ENCODE peak calls at places on chromosome 18, in four cellular contexts. T is cardiac muscle cell, L is NCI-H2081, Q is NCI-H774. H is an unnamed sample.

GRCh38 chr18:58893388-58894099 is 28.9 kb downstream of the ZNF532 start:
- DNase-seq in T (no peak), L (no peak), Q (no peak), H (no peak)

GRCh38 chr18:22848618-22849017 is 84.5 kb upstream of the RBBP8 start:
- DNase-seq in T (no peak), L (no peak), Q (no peak), H (no peak)

GRCh38 chr18:11981633-11982366 is 493 bp downstream of the IMPA2 start:
- DNase-seq in T (peak), L (no peak), Q (peak), H (peak)

GRCh38 chr18:2655954-2656236 is 369 bp downstream of the SMCHD1 start:
- DNase-seq in T (no peak), L (peak), Q (no peak), H (no peak)

GRCh38 chr18:55321268-55322175 is 266.5 kb downstream of the TCF4 start:
- DNase-seq in T (peak), L (peak), Q (peak), H (peak)

GRCh38 chr18:24814521-24814920 is 354.1 kb downstream of the HRH4 start:
- DNase-seq in T (no peak), L (no peak), Q (no peak), H (no peak)

GRCh38 chr18:22604390-22604985 is 186.8 kb upstream of the CTAGE1 start:
- DNase-seq in T (no peak), L (no peak), Q (no peak), H (no peak)

GRCh38 chr18:31102020-31102684 is at the start of gene DSC2:
- DNase-seq in T (peak), L (peak), Q (peak), H (no peak)

GRCh38 chr18:45167109-45167551 is 448.1 kb upstream of the SLC14A2 start:
- DNase-seq in T (no peak), L (no peak), Q (no peak), H (no peak)

GRCh38 chr18:48167901-48168300 is 237.4 kb upstream of the SMAD2 start:
- DNase-seq in T (peak), L (no peak), Q (no peak), H (no peak)

GRCh38 chr18:56252456-56252855 is 385.9 kb downstream of the TXNL1 start:
- DNase-seq in T (no peak), L (no peak), Q (no peak), H (no peak)

GRCh38 chr18:67665266-67665665 is 148.7 kb upstream of the DSEL start:
- DNase-seq in T (no peak), L (no peak), Q (no peak), H (no peak)

GRCh38 chr18:8163287-8163959 is 445.8 kb upstream of the RAB12 start:
- DNase-seq in T (no peak), L (no peak), Q (no peak), H (peak)

GRCh38 chr18:73791081-73791480 is 356.6 kb downstream of the FBXO15 start:
- DNase-seq in T (no peak), L (no peak), Q (no peak), H (no peak)

GRCh38 chr18:65859075-65859474 is 108.3 kb downstream of the CDH7 start:
- DNase-seq in T (no peak), L (no peak), Q (no peak), H (no peak)

GRCh38 chr18:41665210-41665609 is 289.8 kb upstream of the PIK3C3 start:
- DNase-seq in T (no peak), L (no peak), Q (no peak), H (no peak)

GRCh38 chr18:34709631-34710429 is at the start of gene DTNA:
- DNase-seq in T (peak), L (peak), Q (peak), H (peak)

GRCh38 chr18:2981212-2981728 is 31.7 kb downstream of the LPIN2 start:
- DNase-seq in T (no peak), L (no peak), Q (no peak), H (no peak)

GRCh38 chr18:45715212-45715780 is 8.7 kb upstream of the SLC14A1 start:
- DNase-seq in T (no peak), L (no peak), Q (no peak), H (no peak)

GRCh38 chr18:34222396-34223163 is 2.1 kb downstream of the NOL4 start:
- DNase-seq in T (peak), L (peak), Q (peak), H (peak)

GRCh38 chr18:4286256-4286655 is 168.9 kb downstream of the DLGAP1 start:
- DNase-seq in T (no peak), L (no peak), Q (no peak), H (no peak)

GRCh38 chr18:49319590-49319989 is 140.9 kb downstream of the DYM start:
- DNase-seq in T (no peak), L (no peak), Q (no peak), H (no peak)

GRCh38 chr18:32271649-32272324 is 81.9 kb downstream of the MEP1B start:
- DNase-seq in T (peak), L (peak), Q (no peak), H (peak)

GRCh38 chr18:58267493-58267892 is 223.5 kb downstream of the NEDD4L start:
- DNase-seq in T (no peak), L (no peak), Q (no peak), H (no peak)

GRCh38 chr18:32714571-32715148 is 58.2 kb downstream of the KLHL14 start:
- DNase-seq in T (peak), L (peak), Q (peak), H (peak)

GRCh38 chr18:75783816-75784215 is 356.3 kb upstream of the SMIM21 start:
- DNase-seq in T (no peak), L (no peak), Q (no peak), H (no peak)

GRCh38 chr18:44464401-44465185 is 216.1 kb upstream of the SETBP1 start:
- DNase-seq in T (no peak), L (no peak), Q (no peak), H (no peak)

GRCh38 chr18:31680836-31681568 is 3.4 kb downstream of the B4GALT6 start:
- DNase-seq in T (no peak), L (no peak), Q (no peak), H (no peak)

GRCh38 chr18:24987271-24987932 is 364.6 kb downstream of the ZNF521 start:
- DNase-seq in T (no peak), L (no peak), Q (no peak), H (peak)

GRCh38 chr18:48539406-48540328 is 836 bp downstream of the CTIF start:
- DNase-seq in T (peak), L (peak), Q (no peak), H (peak)

GRCh38 chr18:55912071-55912470 is 324.1 kb upstream of the TCF4 start:
- DNase-seq in T (no peak), L (no peak), Q (no peak), H (peak)

GRCh38 chr18:74870950-74871349 is 273.3 kb downstream of the ZNF407 start:
- DNase-seq in T (no peak), L (no peak), Q (no peak), H (no peak)

GRCh38 chr18:29644276-29644675 is 1398.3 kb downstream of the DSC3 start:
- DNase-seq in T (no peak), L (no peak), Q (no peak), H (no peak)